ENCODE peak calls at places on chromosomes 3 and 15, in four cellular contexts. One of them, this sample, is unnamed.

GRCh38 chr3:19476298-19476697 is 328.0 kb downstream of the KCNH8 start:
- DNase-seq in fibroblast of lung: no peak
- DNase-seq in hepatocyte: no peak
- DNase-seq in GM23338: no peak
- DNase-seq in this sample: peak

GRCh38 chr15:89500397-89501270 is 4.3 kb upstream of the RHCG start:
- DNase-seq in fibroblast of lung: no peak
- DNase-seq in hepatocyte: no peak
- DNase-seq in GM23338: peak
- DNase-seq in this sample: no peak

GRCh38 chr3:71702131-71703024 is 22.8 kb downstream of the EIF4E3 start:
- DNase-seq in fibroblast of lung: no peak
- DNase-seq in hepatocyte: no peak
- DNase-seq in GM23338: no peak
- DNase-seq in this sample: no peak

GRCh38 chr15:70210538-70210937 is 112.8 kb upstream of the TLE3 start:
- DNase-seq in fibroblast of lung: no peak
- DNase-seq in hepatocyte: no peak
- DNase-seq in GM23338: peak
- DNase-seq in this sample: no peak

GRCh38 chr15:39974656-39975230 is 40.8 kb downstream of the EIF2AK4 start:
- DNase-seq in fibroblast of lung: no peak
- DNase-seq in hepatocyte: no peak
- DNase-seq in GM23338: no peak
- DNase-seq in this sample: no peak

GRCh38 chr15:78051622-78052405 is 25.7 kb downstream of the TBC1D2B start:
- DNase-seq in fibroblast of lung: no peak
- DNase-seq in hepatocyte: peak
- DNase-seq in GM23338: no peak
- DNase-seq in this sample: no peak

GRCh38 chr3:79085166-79085565 is 682.6 kb downstream of the ROBO1 start:
- DNase-seq in fibroblast of lung: peak
- DNase-seq in hepatocyte: no peak
- DNase-seq in GM23338: no peak
- DNase-seq in this sample: no peak

GRCh38 chr15:74994236-74994635 is 1.1 kb upstream of the SCAMP5 start:
- DNase-seq in fibroblast of lung: no peak
- DNase-seq in hepatocyte: no peak
- DNase-seq in GM23338: no peak
- DNase-seq in this sample: no peak

GRCh38 chr3:169250000-169250399 is 413.5 kb downstream of the MECOM start:
- DNase-seq in fibroblast of lung: no peak
- DNase-seq in hepatocyte: no peak
- DNase-seq in GM23338: no peak
- DNase-seq in this sample: peak

GRCh38 chr3:28859897-28860296 is 421.0 kb upstream of the RBMS3 start:
- DNase-seq in fibroblast of lung: no peak
- DNase-seq in hepatocyte: no peak
- DNase-seq in GM23338: no peak
- DNase-seq in this sample: no peak

GRCh38 chr15:70101459-70102113 is 3.9 kb upstream of the TLE3 start:
- DNase-seq in fibroblast of lung: peak
- DNase-seq in hepatocyte: peak
- DNase-seq in GM23338: peak
- DNase-seq in this sample: peak

GRCh38 chr3:139745831-139746230 is 68.1 kb upstream of the NMNAT3 start:
- DNase-seq in fibroblast of lung: peak
- DNase-seq in hepatocyte: peak
- DNase-seq in GM23338: no peak
- DNase-seq in this sample: no peak

GRCh38 chr3:41523897-41524296 is 324.6 kb downstream of the CTNNB1 start:
- DNase-seq in fibroblast of lung: no peak
- DNase-seq in hepatocyte: no peak
- DNase-seq in GM23338: no peak
- DNase-seq in this sample: no peak

GRCh38 chr3:139559541-139559940 is 20.0 kb upstream of the RBP1 start:
- DNase-seq in fibroblast of lung: no peak
- DNase-seq in hepatocyte: no peak
- DNase-seq in GM23338: no peak
- DNase-seq in this sample: peak

GRCh38 chr15:44317423-44317822 is 28.9 kb downstream of the GOLM2 start:
- DNase-seq in fibroblast of lung: no peak
- DNase-seq in hepatocyte: no peak
- DNase-seq in GM23338: peak
- DNase-seq in this sample: no peak

GRCh38 chr3:194828126-194828525 is 142.4 kb downstream of the FAM43A start:
- DNase-seq in fibroblast of lung: no peak
- DNase-seq in hepatocyte: no peak
- DNase-seq in GM23338: no peak
- DNase-seq in this sample: no peak

GRCh38 chr3:57164217-57164605 is 942 bp downstream of the IL17RD start:
- DNase-seq in fibroblast of lung: peak
- DNase-seq in hepatocyte: peak
- DNase-seq in GM23338: no peak
- DNase-seq in this sample: no peak

GRCh38 chr3:149299938-149300791 is 33.3 kb downstream of the TM4SF18 start:
- DNase-seq in fibroblast of lung: peak
- DNase-seq in hepatocyte: peak
- DNase-seq in GM23338: no peak
- DNase-seq in this sample: no peak

GRCh38 chr3:188571531-188572115 is 417.7 kb downstream of the LPP start:
- DNase-seq in fibroblast of lung: peak
- DNase-seq in hepatocyte: no peak
- DNase-seq in GM23338: no peak
- DNase-seq in this sample: no peak

GRCh38 chr3:16455946-16456345 is 57.6 kb downstream of the RFTN1 start:
- DNase-seq in fibroblast of lung: no peak
- DNase-seq in hepatocyte: no peak
- DNase-seq in GM23338: peak
- DNase-seq in this sample: no peak

GRCh38 chr3:101081990-101082389 is 88.8 kb upstream of the ABI3BP start:
- DNase-seq in fibroblast of lung: peak
- DNase-seq in hepatocyte: no peak
- DNase-seq in GM23338: no peak
- DNase-seq in this sample: no peak

GRCh38 chr15:77023576-77024272 is 28.8 kb downstream of the PSTPIP1 start:
- DNase-seq in fibroblast of lung: no peak
- DNase-seq in hepatocyte: no peak
- DNase-seq in GM23338: no peak
- DNase-seq in this sample: no peak

GRCh38 chr3:184275961-184276910 is at the start of gene ECE2:
- DNase-seq in fibroblast of lung: no peak
- DNase-seq in hepatocyte: no peak
- DNase-seq in GM23338: no peak
- DNase-seq in this sample: no peak
- TF ChIP-seq EZH2 in fibroblast of lung: peak
- TF ChIP-seq EZH2 in hepatocyte: no peak
- TF ChIP-seq EZH2 in GM23338: peak
- TF ChIP-seq EZH2 in this sample: peak

GRCh38 chr3:150775001-150775599 is 12.1 kb upstream of the SIAH2 start:
- DNase-seq in fibroblast of lung: peak
- DNase-seq in hepatocyte: no peak
- DNase-seq in GM23338: no peak
- DNase-seq in this sample: no peak
- H3K4me2 ChIP-seq in fibroblast of lung: no peak
- H3K4me2 ChIP-seq in hepatocyte: no peak
- H3K4me2 ChIP-seq in GM23338: no peak
- H3K4me2 ChIP-seq in this sample: no peak

GRCh38 chr3:9703240-9703639 is 393 bp upstream of the CPNE9 start:
- DNase-seq in fibroblast of lung: no peak
- DNase-seq in hepatocyte: no peak
- DNase-seq in GM23338: no peak
- DNase-seq in this sample: no peak

GRCh38 chr3:9701006-9701405 is 2.6 kb upstream of the CPNE9 start:
- DNase-seq in fibroblast of lung: no peak
- DNase-seq in hepatocyte: no peak
- DNase-seq in GM23338: no peak
- DNase-seq in this sample: no peak

GRCh38 chr3:9704343-9705322 is 1.0 kb downstream of the CPNE9 start:
- DNase-seq in fibroblast of lung: peak
- DNase-seq in hepatocyte: peak
- DNase-seq in GM23338: peak
- DNase-seq in this sample: peak

GRCh38 chr3:9701711-9702110 is 1.9 kb upstream of the CPNE9 start:
- DNase-seq in fibroblast of lung: no peak
- DNase-seq in hepatocyte: no peak
- DNase-seq in GM23338: no peak
- DNase-seq in this sample: no peak

GRCh38 chr3:9703736-9704342 is at the start of gene CPNE9:
- DNase-seq in fibroblast of lung: no peak
- DNase-seq in hepatocyte: no peak
- DNase-seq in GM23338: peak
- DNase-seq in this sample: peak
- TF ChIP-seq EZH2 in fibroblast of lung: peak
- TF ChIP-seq EZH2 in hepatocyte: no peak
- TF ChIP-seq EZH2 in GM23338: no peak
- TF ChIP-seq EZH2 in this sample: no peak

DNA sequence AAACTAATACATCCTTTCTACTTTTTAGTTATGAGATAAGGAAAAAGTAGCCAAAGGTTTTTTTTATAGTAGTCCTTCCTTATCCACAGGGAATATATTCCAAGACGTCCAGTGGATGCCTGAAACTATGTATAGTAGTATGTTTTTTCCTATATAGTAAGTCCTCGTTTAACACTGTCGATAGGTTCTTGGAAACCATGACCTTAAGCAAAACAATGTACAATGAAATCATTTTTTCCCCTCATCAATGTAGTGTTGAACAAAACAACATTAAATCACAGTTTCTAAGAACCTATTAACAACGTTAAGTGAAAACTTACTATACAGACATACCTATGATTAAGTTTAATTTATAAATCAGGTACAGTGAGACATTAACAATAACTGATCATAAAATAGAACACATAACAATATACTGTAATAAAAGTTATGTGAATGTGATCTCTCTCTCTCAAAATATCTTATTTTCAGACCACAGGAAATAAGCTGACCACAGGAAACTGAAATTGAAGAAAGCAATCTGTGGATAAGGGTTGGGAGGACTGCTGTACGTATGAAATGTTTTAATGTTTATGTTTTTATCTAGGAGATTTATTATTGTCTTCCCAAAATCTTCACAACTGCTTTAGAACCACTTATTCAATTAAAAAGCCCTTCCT is 20.6 kb downstream of the COPS2 start:
- DNase-seq in fibroblast of lung: peak
- DNase-seq in hepatocyte: no peak
- DNase-seq in GM23338: no peak
- DNase-seq in this sample: no peak
- H3K4me2 ChIP-seq in fibroblast of lung: peak
- H3K4me2 ChIP-seq in hepatocyte: no peak
- H3K4me2 ChIP-seq in GM23338: no peak
- H3K4me2 ChIP-seq in this sample: no peak

GRCh38 chr3:129046037-129046731 is 14.4 kb upstream of the GP9 start:
- DNase-seq in fibroblast of lung: no peak
- DNase-seq in hepatocyte: no peak
- DNase-seq in GM23338: peak
- DNase-seq in this sample: no peak
- TF ChIP-seq EZH2 in fibroblast of lung: no peak
- TF ChIP-seq EZH2 in hepatocyte: no peak
- TF ChIP-seq EZH2 in GM23338: no peak
- TF ChIP-seq EZH2 in this sample: no peak

GRCh38 chr15:57357796-57358195 is 18.5 kb upstream of the CGNL1 start:
- DNase-seq in fibroblast of lung: no peak
- DNase-seq in hepatocyte: no peak
- DNase-seq in GM23338: no peak
- DNase-seq in this sample: no peak

GRCh38 chr15:57354436-57355123 is 21.7 kb upstream of the CGNL1 start:
- DNase-seq in fibroblast of lung: no peak
- DNase-seq in hepatocyte: no peak
- DNase-seq in GM23338: no peak
- DNase-seq in this sample: no peak

GRCh38 chr15:57356636-57357035 is 19.7 kb upstream of the CGNL1 start:
- DNase-seq in fibroblast of lung: no peak
- DNase-seq in hepatocyte: no peak
- DNase-seq in GM23338: peak
- DNase-seq in this sample: peak

GRCh38 chr15:57355259-57355658 is 21.0 kb upstream of the CGNL1 start:
- DNase-seq in fibroblast of lung: no peak
- DNase-seq in hepatocyte: no peak
- DNase-seq in GM23338: peak
- DNase-seq in this sample: no peak

GRCh38 chr15:57356178-57356577 is 20.1 kb upstream of the CGNL1 start:
- DNase-seq in fibroblast of lung: no peak
- DNase-seq in hepatocyte: no peak
- DNase-seq in GM23338: no peak
- DNase-seq in this sample: no peak
- H3K4me2 ChIP-seq in fibroblast of lung: no peak
- H3K4me2 ChIP-seq in hepatocyte: no peak
- H3K4me2 ChIP-seq in GM23338: peak
- H3K4me2 ChIP-seq in this sample: no peak

DNA sequence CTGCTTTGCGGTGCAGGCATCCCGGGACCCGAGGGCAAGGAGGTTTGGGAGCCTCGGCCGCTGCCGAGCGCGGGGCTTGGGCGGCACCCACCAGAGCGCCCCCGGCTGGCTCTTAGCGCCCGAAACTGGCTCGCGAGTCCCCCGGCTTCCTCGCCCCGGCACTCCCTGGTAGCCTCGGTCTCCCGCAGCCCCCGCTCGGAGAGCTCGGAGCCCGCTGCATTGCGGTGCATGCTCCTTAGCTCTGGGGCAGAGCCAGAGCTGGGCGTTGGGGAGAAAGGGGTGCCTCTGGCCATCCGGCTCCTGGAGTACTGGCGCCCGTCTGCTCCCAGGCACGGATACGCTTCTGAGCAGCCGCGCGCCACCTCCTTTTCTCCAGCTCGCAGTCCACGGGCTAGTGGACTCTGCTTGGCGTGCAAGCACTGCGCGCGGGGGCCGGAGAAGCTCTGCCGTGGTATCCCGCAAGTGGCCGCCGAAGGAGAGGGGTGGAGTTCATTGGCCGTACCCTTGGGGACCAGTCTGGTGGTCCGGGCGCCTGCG is 784 bp downstream of the EPHB1 start:
- DNase-seq in fibroblast of lung: peak
- DNase-seq in hepatocyte: peak
- DNase-seq in GM23338: peak
- DNase-seq in this sample: peak
- TF ChIP-seq EZH2 in fibroblast of lung: peak
- TF ChIP-seq EZH2 in hepatocyte: peak
- TF ChIP-seq EZH2 in GM23338: no peak
- TF ChIP-seq EZH2 in this sample: peak